ENCODE peak calls at places on chromosomes 3 and 15, in six cellular contexts. X is GM23338, S is AG04450, N is HepG2, K is IMR-90, O is brain microvascular endothelial cell. R is an unnamed sample.

GRCh38 chr15:25171111-25171811 is 216.5 kb downstream of the SNRPN start:
- DNase-seq in X (no peak), S (no peak), N (no peak), K (no peak), O (no peak), R (no peak)

GRCh38 chr15:42338500-42338899 is 20.8 kb upstream of the CAPN3 start:
- DNase-seq in X (no peak), S (no peak), N (no peak), K (no peak), O (no peak), R (no peak)

GRCh38 chr15:47718474-47719440 is 1.5 kb downstream of the SEMA6D start:
- DNase-seq in X (peak), S (no peak), N (no peak), K (peak), O (peak), R (peak)

GRCh38 chr15:48541659-48542334 is 103.7 kb downstream of the FBN1 start:
- DNase-seq in X (no peak), S (no peak), N (no peak), K (peak), O (peak), R (no peak)

GRCh38 chr3:74375653-74376052 is 238.8 kb downstream of the CNTN3 start:
- DNase-seq in X (no peak), S (no peak), N (no peak), K (no peak), O (no peak), R (no peak)

GRCh38 chr3:57966823-57967222 is 41.4 kb upstream of the FLNB start:
- DNase-seq in X (no peak), S (no peak), N (no peak), K (peak), O (no peak), R (peak)

GRCh38 chr3:71560665-71561064 is 22.9 kb downstream of the FOXP1 start:
- DNase-seq in X (no peak), S (no peak), N (no peak), K (peak), O (no peak), R (no peak)

GRCh38 chr3:20123121-20123652 is 62.8 kb downstream of the SGO1 start:
- DNase-seq in X (no peak), S (no peak), N (no peak), K (no peak), O (no peak), R (no peak)

GRCh38 chr15:38252481-38253311 is at the start of gene SPRED1:
- DNase-seq in X (peak), S (no peak), N (peak), K (peak), O (peak), R (peak)

DNA sequence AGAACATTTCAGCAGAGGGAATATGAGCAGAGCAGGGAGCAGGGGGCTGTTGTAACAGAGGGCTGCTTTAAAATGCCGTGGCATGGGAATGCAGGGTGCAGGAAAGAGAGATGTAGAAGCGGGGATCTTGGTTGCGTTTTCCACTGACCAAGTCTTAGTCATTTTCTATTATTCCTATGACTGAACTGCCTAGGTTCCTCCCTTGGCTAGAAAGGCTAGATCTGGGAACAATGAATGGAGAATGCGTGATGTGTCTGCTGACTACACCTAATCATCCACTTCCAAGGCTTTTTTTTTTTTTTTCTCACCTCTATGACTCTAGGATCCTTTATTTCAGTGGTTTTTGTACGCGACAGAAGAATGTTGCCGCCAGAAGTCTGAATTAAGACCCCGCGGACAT is 607.4 kb upstream of the TBL1XR1 start:
- DNase-seq in X (no peak), S (no peak), N (no peak), K (no peak), O (no peak), R (no peak)
- H3K4me3 ChIP-seq in X (no peak), S (no peak), N (no peak), K (no peak), O (no peak), R (no peak)

DNA sequence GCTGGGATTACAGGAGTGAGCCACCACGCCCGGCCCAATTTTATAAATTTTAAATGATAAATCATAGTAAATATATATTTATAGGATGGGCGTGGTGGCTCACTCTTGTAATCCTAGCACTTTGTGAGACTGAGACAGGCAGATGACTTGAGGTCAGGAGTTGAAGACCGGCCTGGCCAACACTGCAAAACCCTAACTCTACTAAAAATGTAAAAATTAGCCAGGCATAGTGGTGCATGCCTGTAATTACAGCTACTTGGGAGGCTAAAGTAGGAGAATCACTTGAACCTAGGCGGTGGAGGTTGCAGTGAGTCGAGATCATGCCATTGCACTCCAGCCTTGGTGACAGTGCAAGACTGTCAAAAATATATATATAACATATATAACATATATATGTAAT is 26.4 kb downstream of the MFN1 start:
- DNase-seq in X (peak), S (no peak), N (no peak), K (no peak), O (no peak), R (no peak)
- TF ChIP-seq CTCF in X (no peak), S (peak), N (no peak), K (no peak), O (peak), R (no peak)

GRCh38 chr3:126345641-126346460 is 11.4 kb downstream of the KLF15 start:
- DNase-seq in X (no peak), S (no peak), N (no peak), K (no peak), O (no peak), R (no peak)

GRCh38 chr3:126343675-126344074 is 13.5 kb downstream of the KLF15 start:
- DNase-seq in X (no peak), S (no peak), N (no peak), K (no peak), O (no peak), R (no peak)

GRCh38 chr3:126344380-126345041 is 12.7 kb downstream of the KLF15 start:
- DNase-seq in X (no peak), S (no peak), N (no peak), K (no peak), O (no peak), R (no peak)

GRCh38 chr3:126346466-126346865 is 10.7 kb downstream of the KLF15 start:
- DNase-seq in X (no peak), S (no peak), N (no peak), K (no peak), O (no peak), R (no peak)

GRCh38 chr3:126345231-126345630 is 12.0 kb downstream of the KLF15 start:
- DNase-seq in X (no peak), S (no peak), N (no peak), K (no peak), O (no peak), R (no peak)
- H3K27ac ChIP-seq in X (no peak), S (no peak), N (no peak), K (no peak), O (no peak), R (no peak)

GRCh38 chr3:13009946-13010315 is 63.3 kb downstream of the IQSEC1 start:
- DNase-seq in X (no peak), S (no peak), N (no peak), K (no peak), O (no peak), R (no peak)
- H3K4me3 ChIP-seq in X (no peak), S (no peak), N (no peak), K (no peak), O (no peak), R (no peak)

DNA sequence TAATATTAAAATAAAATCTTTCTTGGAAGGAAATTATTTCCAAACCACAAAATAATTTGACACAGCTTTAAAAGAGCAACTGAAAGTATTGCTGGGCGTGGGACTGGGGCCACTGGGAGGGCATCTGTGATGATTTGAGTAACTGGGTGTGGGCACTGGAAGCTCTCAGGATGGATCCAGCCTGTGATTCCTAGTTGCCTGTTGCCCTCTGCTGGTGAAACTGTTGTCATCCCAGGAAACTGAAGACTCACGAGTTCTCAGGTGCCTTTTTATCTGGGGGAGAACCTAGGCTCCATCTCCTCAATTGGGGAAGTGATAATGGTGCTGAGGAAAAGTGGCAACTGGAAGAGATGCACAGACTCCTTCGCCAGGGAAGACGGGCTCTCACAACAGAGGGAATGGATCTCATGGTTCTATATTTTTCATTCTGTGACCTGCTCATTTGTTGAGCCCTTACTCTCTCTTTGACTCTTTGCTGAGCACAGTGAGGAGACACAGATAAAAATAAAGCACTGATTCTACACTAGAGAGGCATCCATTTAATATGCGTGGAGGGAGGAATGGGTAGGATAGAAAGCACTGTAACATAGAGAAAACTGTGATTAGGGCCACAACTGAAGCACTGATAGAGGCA is 61.6 kb downstream of the TPRG1 start:
- DNase-seq in X (peak), S (peak), N (peak), K (peak), O (peak), R (peak)
- TF ChIP-seq CTCF in X (peak), S (peak), N (peak), K (peak), O (peak), R (peak)

GRCh38 chr15:55990986-55991385 is 2.4 kb downstream of the NEDD4 start:
- DNase-seq in X (no peak), S (no peak), N (no peak), K (no peak), O (no peak), R (no peak)
- H3K27ac ChIP-seq in X (no peak), S (no peak), N (no peak), K (no peak), O (no peak), R (no peak)

GRCh38 chr3:108126348-108126747 is 35.5 kb upstream of the CD47 start:
- DNase-seq in X (no peak), S (no peak), N (no peak), K (no peak), O (no peak), R (no peak)
- H3K4me3 ChIP-seq in X (no peak), S (no peak), N (no peak), K (no peak), O (no peak), R (no peak)

DNA sequence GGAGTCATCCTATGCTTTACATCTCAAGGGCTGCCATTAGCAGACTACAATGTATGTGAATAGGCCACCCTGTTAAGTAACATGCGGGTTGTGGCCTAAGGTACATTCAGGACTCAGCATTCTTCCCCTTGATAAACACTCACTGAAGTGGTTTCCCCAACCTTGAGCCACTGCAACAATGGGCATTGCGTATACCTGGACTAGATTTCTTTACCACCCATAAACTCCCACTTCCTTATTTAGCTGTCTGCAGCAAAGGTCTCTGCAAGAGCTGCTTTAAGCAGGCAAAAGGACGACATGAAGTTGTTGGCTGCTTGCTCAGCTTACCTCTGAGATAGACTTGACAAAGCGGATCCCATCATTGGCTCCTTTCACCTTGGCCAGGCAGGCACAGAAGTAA is 16.2 kb downstream of the FYCO1 start:
- DNase-seq in X (no peak), S (no peak), N (no peak), K (no peak), O (no peak), R (no peak)
- TF ChIP-seq CTCF in X (no peak), S (no peak), N (no peak), K (no peak), O (no peak), R (no peak)

DNA sequence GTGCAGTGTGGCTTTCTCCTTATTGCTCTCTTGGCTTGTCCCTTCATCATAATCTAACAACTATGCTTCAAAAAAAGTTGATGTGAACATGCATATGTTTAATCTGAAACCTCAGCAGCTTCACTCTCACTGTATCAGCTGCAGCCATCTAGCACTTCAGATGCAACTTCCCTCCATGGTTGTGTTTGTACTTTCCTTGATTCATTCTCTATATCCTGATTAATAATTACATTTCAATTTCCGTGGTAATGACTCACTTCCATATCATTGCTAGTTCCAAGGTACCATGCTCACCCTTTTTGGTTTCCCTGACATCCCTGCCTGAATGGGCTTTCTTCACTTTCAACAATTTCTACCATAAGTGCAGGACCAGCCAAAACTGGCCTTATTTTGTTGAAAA is 51.2 kb downstream of the MDFIC2 start:
- DNase-seq in X (no peak), S (no peak), N (no peak), K (no peak), O (no peak), R (no peak)
- H3K27ac ChIP-seq in X (no peak), S (no peak), N (no peak), K (no peak), O (no peak), R (no peak)

R was measured in cardiac muscle cell.